ENCODE peak calls at places on chromosome 20, in eight cellular contexts. Z is GM23338, D is endothelial cell of umbilical vein, M is keratinocyte, G is IMR-90, O is H9, A is neuronal stem cell, U is HCT116. K is an unnamed sample.

GRCh38 chr20:18527836-18528235 is 20.1 kb downstream of the SEC23B start:
- DNase-seq in Z (no peak), D (no peak), M (no peak), G (peak), O (no peak), A (no peak), U (no peak), K (no peak)

GRCh38 chr20:32538526-32538918 is 46.6 kb downstream of the NOL4L start:
- DNase-seq in Z (peak), D (no peak), M (no peak), G (no peak), O (peak), A (no peak), U (no peak), K (no peak)

GRCh38 chr20:50996901-50997830 is 25.7 kb downstream of the KCNG1 start:
- DNase-seq in Z (no peak), D (no peak), M (no peak), G (peak), O (no peak), A (no peak), U (no peak), K (no peak)

GRCh38 chr20:3655032-3655405 is 8.2 kb downstream of the GFRA4 start:
- DNase-seq in Z (no peak), D (no peak), M (no peak), G (no peak), O (no peak), A (no peak), U (no peak), K (no peak)

GRCh38 chr20:44963325-44964215 is 2.7 kb upstream of the STK4 start:
- DNase-seq in Z (no peak), D (no peak), M (no peak), G (no peak), O (no peak), A (no peak), U (no peak), K (no peak)

GRCh38 chr20:35048739-35049138 is 43.9 kb downstream of the TRPC4AP start:
- DNase-seq in Z (no peak), D (no peak), M (no peak), G (no peak), O (no peak), A (peak), U (no peak), K (no peak)

GRCh38 chr20:31953749-31954148 is 1.9 kb upstream of the PDRG1 start:
- DNase-seq in Z (no peak), D (no peak), M (no peak), G (no peak), O (no peak), A (no peak), U (no peak), K (no peak)

GRCh38 chr20:54132612-54133433 is 41.0 kb downstream of the CYP24A1 start:
- DNase-seq in Z (peak), D (no peak), M (peak), G (peak), O (peak), A (peak), U (peak), K (no peak)

GRCh38 chr20:36861875-36862801 is 13.8 kb upstream of the TLDC2 start:
- DNase-seq in Z (peak), D (peak), M (peak), G (peak), O (peak), A (no peak), U (peak), K (no peak)

GRCh38 chr20:57038608-57039440 is 227.6 kb downstream of the BMP7 start:
- DNase-seq in Z (no peak), D (no peak), M (no peak), G (no peak), O (no peak), A (no peak), U (no peak), K (no peak)

GRCh38 chr20:35271904-35272303 is 6.0 kb downstream of the MMP24OS start:
- DNase-seq in Z (no peak), D (no peak), M (no peak), G (peak), O (no peak), A (no peak), U (no peak), K (no peak)

GRCh38 chr20:46600286-46600752 is 49.9 kb upstream of the OCSTAMP start:
- DNase-seq in Z (no peak), D (no peak), M (no peak), G (no peak), O (no peak), A (no peak), U (no peak), K (no peak)

GRCh38 chr20:3203315-3204123 is 963 bp downstream of the DDRGK1 start:
- DNase-seq in Z (peak), D (peak), M (no peak), G (no peak), O (no peak), A (no peak), U (no peak), K (peak)

GRCh38 chr20:58875111-58875510 is 22.6 kb downstream of the GNAS start:
- DNase-seq in Z (no peak), D (no peak), M (no peak), G (no peak), O (no peak), A (no peak), U (no peak), K (no peak)

GRCh38 chr20:34143951-34144350 is 31.9 kb upstream of the EIF2S2 start:
- DNase-seq in Z (no peak), D (peak), M (no peak), G (peak), O (no peak), A (no peak), U (no peak), K (no peak)

GRCh38 chr20:3082306-3082951 is 2.1 kb downstream of the AVP start:
- DNase-seq in Z (peak), D (no peak), M (no peak), G (no peak), O (no peak), A (no peak), U (no peak), K (no peak)

GRCh38 chr20:24648481-24648880 is 179.1 kb downstream of the SYNDIG1 start:
- DNase-seq in Z (no peak), D (no peak), M (no peak), G (no peak), O (no peak), A (no peak), U (no peak), K (no peak)

GRCh38 chr20:361562-361961 is 14.7 kb downstream of the NRSN2 start:
- DNase-seq in Z (no peak), D (no peak), M (no peak), G (no peak), O (no peak), A (no peak), U (no peak), K (no peak)

GRCh38 chr20:1874534-1875168 is 20.6 kb upstream of the SIRPA start:
- DNase-seq in Z (no peak), D (no peak), M (no peak), G (peak), O (no peak), A (no peak), U (no peak), K (no peak)
- H3K4me2 ChIP-seq in Z (no peak), D (no peak), M (no peak), G (no peak), O (no peak), A (no peak), U (no peak), K (no peak)

GRCh38 chr20:61086031-61086430 is 166.0 kb upstream of the CDH4 start:
- DNase-seq in Z (no peak), D (no peak), M (no peak), G (no peak), O (no peak), A (no peak), U (no peak), K (no peak)
- H3K4me2 ChIP-seq in Z (no peak), D (no peak), M (no peak), G (no peak), O (no peak), A (no peak), U (no peak), K (no peak)

GRCh38 chr20:63540417-63541186 is 3.4 kb upstream of the PTK6 start:
- DNase-seq in Z (no peak), D (no peak), M (no peak), G (peak), O (no peak), A (no peak), U (no peak), K (no peak)
- H3K4me2 ChIP-seq in Z (no peak), D (no peak), M (no peak), G (no peak), O (no peak), A (no peak), U (peak), K (no peak)

GRCh38 chr20:19695081-19695480 is 63.0 kb upstream of the RIN2 start:
- DNase-seq in Z (no peak), D (no peak), M (no peak), G (no peak), O (no peak), A (no peak), U (no peak), K (no peak)
- H3K4me2 ChIP-seq in Z (no peak), D (no peak), M (no peak), G (no peak), O (no peak), A (no peak), U (no peak), K (no peak)

DNA sequence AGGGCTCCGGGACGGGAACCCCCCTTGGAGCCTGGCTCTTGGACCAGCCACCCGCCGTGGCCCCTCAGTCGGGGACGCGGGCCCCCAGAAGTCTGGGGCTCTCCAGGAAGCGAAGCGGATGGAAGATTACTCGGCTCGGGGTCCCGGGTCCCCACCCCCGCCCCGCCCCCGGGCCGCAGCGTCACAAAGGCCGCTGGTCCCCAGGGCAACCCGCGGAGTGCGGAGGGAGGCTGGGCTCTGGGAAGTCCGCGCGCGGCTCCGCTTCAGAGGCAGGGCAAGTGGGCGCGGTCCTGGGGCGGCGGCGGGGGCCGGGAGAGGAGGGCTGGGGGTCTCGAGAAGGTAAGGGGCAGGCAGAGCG is at the start of gene FNDC11:
- DNase-seq in Z (peak), D (no peak), M (no peak), G (no peak), O (peak), A (peak), U (no peak), K (no peak)
- H3K4me2 ChIP-seq in Z (peak), D (peak), M (peak), G (peak), O (peak), A (peak), U (peak), K (no peak)